ENCODE peak calls at places on chromosomes 4 and X, in ten cellular contexts. One of them, this sample, is unnamed.
A peak's percentile ranks its signal among the peaks of the same experiment; 100 is the strongest.

GRCh38 chr4:89868999-89869589 is 25.6 kb upstream of the MMRN1 start:
- DNase-seq in adrenal gland: no peak
- DNase-seq in brain microvascular endothelial cell: no peak
- DNase-seq in dorsolateral prefrontal cortex: no peak
- DNase-seq in GM06990: no peak
- DNase-seq in CD4-positive, alpha-beta T cell: no peak
- DNase-seq in AG09309: no peak
- DNase-seq in tibial nerve: no peak
- DNase-seq in Caco-2: no peak
- DNase-seq in CD8-positive, alpha-beta T cell: no peak
- DNase-seq in this sample: no peak

GRCh38 chr4:3322059-3322550 is 29.3 kb downstream of the RGS12 start:
- DNase-seq in adrenal gland: no peak
- DNase-seq in brain microvascular endothelial cell: peak; percentile 27
- DNase-seq in dorsolateral prefrontal cortex: peak; percentile 55
- DNase-seq in GM06990: no peak
- DNase-seq in CD4-positive, alpha-beta T cell: no peak
- DNase-seq in AG09309: peak; percentile 11
- DNase-seq in tibial nerve: no peak
- DNase-seq in Caco-2: no peak
- DNase-seq in CD8-positive, alpha-beta T cell: no peak
- DNase-seq in this sample: no peak

GRCh38 chr4:5976431-5976830 is 41.8 kb downstream of the C4orf50 start:
- DNase-seq in adrenal gland: no peak
- DNase-seq in brain microvascular endothelial cell: no peak
- DNase-seq in dorsolateral prefrontal cortex: no peak
- DNase-seq in GM06990: no peak
- DNase-seq in CD4-positive, alpha-beta T cell: no peak
- DNase-seq in AG09309: no peak
- DNase-seq in tibial nerve: no peak
- DNase-seq in Caco-2: no peak
- DNase-seq in CD8-positive, alpha-beta T cell: no peak
- DNase-seq in this sample: no peak

GRCh38 chr4:61555789-61556188 is 355.7 kb downstream of the ADGRL3 start:
- DNase-seq in adrenal gland: peak; percentile 85
- DNase-seq in brain microvascular endothelial cell: peak; percentile 98
- DNase-seq in dorsolateral prefrontal cortex: no peak
- DNase-seq in GM06990: no peak
- DNase-seq in CD4-positive, alpha-beta T cell: no peak
- DNase-seq in AG09309: no peak
- DNase-seq in tibial nerve: no peak
- DNase-seq in Caco-2: peak; percentile 91
- DNase-seq in CD8-positive, alpha-beta T cell: no peak
- DNase-seq in this sample: no peak

GRCh38 chr4:151728679-151729078 is 32.1 kb downstream of the GATB start:
- DNase-seq in adrenal gland: no peak
- DNase-seq in brain microvascular endothelial cell: no peak
- DNase-seq in dorsolateral prefrontal cortex: no peak
- DNase-seq in GM06990: no peak
- DNase-seq in CD4-positive, alpha-beta T cell: no peak
- DNase-seq in AG09309: no peak
- DNase-seq in tibial nerve: no peak
- DNase-seq in Caco-2: no peak
- DNase-seq in CD8-positive, alpha-beta T cell: no peak
- DNase-seq in this sample: no peak

GRCh38 chr4:123649644-123650356 is 253.2 kb downstream of the SPRY1 start:
- DNase-seq in adrenal gland: no peak
- DNase-seq in brain microvascular endothelial cell: peak; percentile 91
- DNase-seq in dorsolateral prefrontal cortex: no peak
- DNase-seq in GM06990: no peak
- DNase-seq in CD4-positive, alpha-beta T cell: no peak
- DNase-seq in AG09309: peak; percentile 67
- DNase-seq in tibial nerve: no peak
- DNase-seq in Caco-2: peak; percentile 70
- DNase-seq in CD8-positive, alpha-beta T cell: no peak
- DNase-seq in this sample: no peak

GRCh38 chr4:100555791-100556190 is 38.0 kb upstream of the EMCN start:
- DNase-seq in adrenal gland: no peak
- DNase-seq in brain microvascular endothelial cell: no peak
- DNase-seq in dorsolateral prefrontal cortex: no peak
- DNase-seq in GM06990: no peak
- DNase-seq in CD4-positive, alpha-beta T cell: no peak
- DNase-seq in AG09309: no peak
- DNase-seq in tibial nerve: no peak
- DNase-seq in Caco-2: no peak
- DNase-seq in CD8-positive, alpha-beta T cell: no peak
- DNase-seq in this sample: no peak

GRCh38 chr4:13088726-13089658 is 395.1 kb downstream of the RAB28 start:
- DNase-seq in adrenal gland: peak; percentile 34
- DNase-seq in brain microvascular endothelial cell: peak; percentile 3
- DNase-seq in dorsolateral prefrontal cortex: no peak
- DNase-seq in GM06990: no peak
- DNase-seq in CD4-positive, alpha-beta T cell: no peak
- DNase-seq in AG09309: no peak
- DNase-seq in tibial nerve: no peak
- DNase-seq in Caco-2: no peak
- DNase-seq in CD8-positive, alpha-beta T cell: no peak
- DNase-seq in this sample: no peak

GRCh38 chr4:53089940-53090729 is 228.0 kb downstream of the RASL11B start:
- DNase-seq in adrenal gland: peak; percentile 3
- DNase-seq in brain microvascular endothelial cell: no peak
- DNase-seq in dorsolateral prefrontal cortex: no peak
- DNase-seq in GM06990: no peak
- DNase-seq in CD4-positive, alpha-beta T cell: no peak
- DNase-seq in AG09309: peak; percentile 24
- DNase-seq in tibial nerve: no peak
- DNase-seq in Caco-2: no peak
- DNase-seq in CD8-positive, alpha-beta T cell: no peak
- DNase-seq in this sample: no peak

GRCh38 chr4:4990329-4990728 is 28.9 kb downstream of the CYTL1 start:
- DNase-seq in adrenal gland: no peak
- DNase-seq in brain microvascular endothelial cell: no peak
- DNase-seq in dorsolateral prefrontal cortex: no peak
- DNase-seq in GM06990: no peak
- DNase-seq in CD4-positive, alpha-beta T cell: no peak
- DNase-seq in AG09309: no peak
- DNase-seq in tibial nerve: no peak
- DNase-seq in Caco-2: no peak
- DNase-seq in CD8-positive, alpha-beta T cell: no peak
- DNase-seq in this sample: no peak

GRCh38 chrX:25131055-25131454 is 115.3 kb upstream of the ARX start:
- DNase-seq in adrenal gland: no peak
- DNase-seq in brain microvascular endothelial cell: peak; percentile 2
- DNase-seq in dorsolateral prefrontal cortex: no peak
- DNase-seq in GM06990: no peak
- DNase-seq in CD4-positive, alpha-beta T cell: no peak
- DNase-seq in AG09309: no peak
- DNase-seq in tibial nerve: no peak
- DNase-seq in Caco-2: no peak
- DNase-seq in CD8-positive, alpha-beta T cell: no peak
- DNase-seq in this sample: no peak

GRCh38 chr4:102334624-102335023 is 10.7 kb downstream of the SLC39A8 start:
- DNase-seq in adrenal gland: no peak
- DNase-seq in brain microvascular endothelial cell: no peak
- DNase-seq in dorsolateral prefrontal cortex: no peak
- DNase-seq in GM06990: no peak
- DNase-seq in CD4-positive, alpha-beta T cell: no peak
- DNase-seq in AG09309: no peak
- DNase-seq in tibial nerve: no peak
- DNase-seq in Caco-2: no peak
- DNase-seq in CD8-positive, alpha-beta T cell: no peak
- DNase-seq in this sample: no peak

GRCh38 chr4:189146994-189147929 is 793.4 kb upstream of the FRG1 start:
- DNase-seq in adrenal gland: no peak
- DNase-seq in brain microvascular endothelial cell: no peak
- DNase-seq in dorsolateral prefrontal cortex: no peak
- DNase-seq in GM06990: no peak
- DNase-seq in CD4-positive, alpha-beta T cell: no peak
- DNase-seq in AG09309: no peak
- DNase-seq in tibial nerve: no peak
- DNase-seq in Caco-2: no peak
- DNase-seq in CD8-positive, alpha-beta T cell: no peak
- DNase-seq in this sample: no peak

DNA sequence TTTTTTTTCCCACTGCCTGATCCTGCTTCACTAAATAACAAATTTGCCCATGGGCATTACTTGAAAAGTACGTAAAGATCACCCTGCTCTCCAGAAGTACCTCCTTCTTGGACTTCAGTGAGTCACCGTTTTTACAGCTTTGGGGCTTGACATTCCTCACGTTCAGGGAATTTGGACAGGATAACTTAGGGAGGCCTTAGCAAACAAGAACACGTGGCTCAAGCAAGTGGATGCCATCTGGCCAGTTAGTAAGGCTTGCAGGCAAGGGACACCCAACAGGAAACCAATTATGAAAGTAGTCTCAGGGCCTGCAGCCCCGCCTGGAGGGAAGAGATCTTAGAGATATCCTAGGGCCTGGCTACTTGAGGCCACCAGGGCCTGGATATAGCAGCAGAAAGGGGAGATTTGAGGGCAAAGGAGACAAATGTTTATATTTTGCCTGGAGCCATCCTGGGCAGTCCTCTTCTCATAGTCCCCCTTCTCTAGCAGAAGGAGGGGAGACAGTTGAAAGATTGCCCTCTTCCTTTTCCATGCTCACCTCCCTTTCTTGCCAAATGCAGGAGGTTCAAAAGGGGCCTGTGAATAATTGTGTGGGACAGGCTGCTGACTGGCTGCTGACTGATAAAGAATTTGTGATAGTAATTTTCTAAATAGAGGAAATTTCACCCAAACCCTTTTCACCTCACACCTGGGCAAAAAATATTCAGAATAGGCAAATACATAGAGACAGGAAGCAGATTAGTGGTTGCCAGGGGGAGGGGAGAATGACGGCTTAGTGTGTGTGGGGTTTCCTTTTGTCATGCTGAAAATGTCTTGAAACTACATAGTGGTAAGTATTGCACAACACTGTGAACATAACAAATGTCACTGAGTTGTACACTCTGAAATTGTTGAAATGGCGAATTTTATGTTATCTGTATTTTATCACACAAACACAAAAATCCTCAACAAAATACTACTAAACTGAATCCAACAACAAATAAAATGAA is 60.4 kb upstream of the PLAC1 start:
- DNase-seq in adrenal gland: no peak
- DNase-seq in brain microvascular endothelial cell: peak; percentile 60
- DNase-seq in dorsolateral prefrontal cortex: no peak
- DNase-seq in GM06990: peak; percentile 15
- DNase-seq in CD4-positive, alpha-beta T cell: no peak
- DNase-seq in AG09309: peak; percentile 97
- DNase-seq in tibial nerve: no peak
- DNase-seq in Caco-2: peak; percentile 90
- DNase-seq in CD8-positive, alpha-beta T cell: no peak
- DNase-seq in this sample: no peak
- TF ChIP-seq CTCF in adrenal gland: no peak
- TF ChIP-seq CTCF in brain microvascular endothelial cell: peak; percentile 34
- TF ChIP-seq CTCF in dorsolateral prefrontal cortex: no peak
- TF ChIP-seq CTCF in GM06990: no peak
- TF ChIP-seq CTCF in CD4-positive, alpha-beta T cell: no peak
- TF ChIP-seq CTCF in AG09309: peak; percentile 35
- TF ChIP-seq CTCF in tibial nerve: no peak
- TF ChIP-seq CTCF in Caco-2: no peak
- TF ChIP-seq CTCF in CD8-positive, alpha-beta T cell: no peak
- TF ChIP-seq CTCF in this sample: no peak

DNA sequence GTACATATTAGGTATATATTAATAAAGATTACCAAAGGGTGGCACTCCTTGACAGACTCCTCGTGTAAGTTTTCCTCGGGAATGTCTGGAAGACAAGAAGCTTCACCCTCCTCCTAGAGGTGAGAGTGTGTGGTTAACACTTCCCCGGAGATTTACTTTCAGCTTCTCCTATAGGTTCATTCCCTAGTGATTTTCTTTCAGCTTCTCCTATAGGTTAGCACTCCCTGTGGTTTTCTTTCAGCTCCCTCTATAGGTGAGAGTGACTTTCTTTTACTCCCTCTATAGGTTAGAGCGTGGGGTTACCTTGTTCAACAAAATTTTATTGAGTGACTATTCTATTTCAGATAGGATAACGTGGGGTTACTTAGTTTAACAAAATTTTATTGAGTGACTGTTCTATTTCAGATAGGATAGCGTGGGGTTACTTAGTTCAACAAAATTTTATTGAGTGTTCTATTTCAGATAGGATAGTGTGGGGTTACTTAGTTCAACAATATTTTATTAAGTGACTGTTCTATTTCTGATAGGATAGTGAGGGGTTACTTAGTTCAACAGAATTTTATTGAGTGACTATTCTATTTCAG is 106.0 kb upstream of the PLAC1 start:
- DNase-seq in adrenal gland: no peak
- DNase-seq in brain microvascular endothelial cell: no peak
- DNase-seq in dorsolateral prefrontal cortex: no peak
- DNase-seq in GM06990: peak; percentile 27
- DNase-seq in CD4-positive, alpha-beta T cell: no peak
- DNase-seq in AG09309: no peak
- DNase-seq in tibial nerve: no peak
- DNase-seq in Caco-2: peak; percentile 36
- DNase-seq in CD8-positive, alpha-beta T cell: no peak
- DNase-seq in this sample: no peak
- TF ChIP-seq CTCF in adrenal gland: no peak
- TF ChIP-seq CTCF in brain microvascular endothelial cell: peak; percentile 42
- TF ChIP-seq CTCF in dorsolateral prefrontal cortex: no peak
- TF ChIP-seq CTCF in GM06990: peak; percentile 40
- TF ChIP-seq CTCF in CD4-positive, alpha-beta T cell: no peak
- TF ChIP-seq CTCF in AG09309: peak; percentile 12
- TF ChIP-seq CTCF in tibial nerve: no peak
- TF ChIP-seq CTCF in Caco-2: peak; percentile 18
- TF ChIP-seq CTCF in CD8-positive, alpha-beta T cell: no peak
- TF ChIP-seq CTCF in this sample: peak; percentile 53

DNA sequence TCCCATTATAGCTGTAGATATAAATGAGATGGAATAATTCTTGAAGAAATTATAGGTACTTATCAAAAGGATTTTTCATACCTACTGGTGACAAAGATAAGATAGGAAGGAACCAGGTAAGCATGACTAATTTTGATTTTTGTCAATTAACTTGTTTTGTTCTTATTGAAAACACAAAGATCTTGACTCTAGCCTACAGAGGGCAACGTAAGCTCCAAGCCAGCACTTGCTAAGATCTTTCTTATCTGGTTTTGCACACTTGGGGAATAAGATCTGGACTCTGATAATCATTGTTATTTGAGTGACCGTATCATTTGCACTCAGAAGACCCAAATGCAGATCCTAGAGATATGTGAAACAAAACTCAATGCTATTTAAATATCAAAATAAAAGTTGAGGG is 223.4 kb downstream of the VEGFC start:
- DNase-seq in adrenal gland: no peak
- DNase-seq in brain microvascular endothelial cell: no peak
- DNase-seq in dorsolateral prefrontal cortex: no peak
- DNase-seq in GM06990: no peak
- DNase-seq in CD4-positive, alpha-beta T cell: no peak
- DNase-seq in AG09309: no peak
- DNase-seq in tibial nerve: no peak
- DNase-seq in Caco-2: no peak
- DNase-seq in CD8-positive, alpha-beta T cell: no peak
- DNase-seq in this sample: no peak
- TF ChIP-seq CTCF in adrenal gland: no peak
- TF ChIP-seq CTCF in brain microvascular endothelial cell: peak; percentile 42
- TF ChIP-seq CTCF in dorsolateral prefrontal cortex: no peak
- TF ChIP-seq CTCF in GM06990: no peak
- TF ChIP-seq CTCF in CD4-positive, alpha-beta T cell: no peak
- TF ChIP-seq CTCF in AG09309: peak; percentile 25
- TF ChIP-seq CTCF in tibial nerve: no peak
- TF ChIP-seq CTCF in Caco-2: no peak
- TF ChIP-seq CTCF in CD8-positive, alpha-beta T cell: no peak
- TF ChIP-seq CTCF in this sample: no peak

GRCh38 chrX:83416273-83416672 is 91.8 kb upstream of the POU3F4 start:
- DNase-seq in adrenal gland: no peak
- DNase-seq in brain microvascular endothelial cell: no peak
- DNase-seq in dorsolateral prefrontal cortex: no peak
- DNase-seq in GM06990: no peak
- DNase-seq in CD4-positive, alpha-beta T cell: no peak
- DNase-seq in AG09309: no peak
- DNase-seq in tibial nerve: no peak
- DNase-seq in Caco-2: no peak
- DNase-seq in CD8-positive, alpha-beta T cell: no peak
- DNase-seq in this sample: no peak
- TF ChIP-seq CTCF in adrenal gland: peak; percentile 18
- TF ChIP-seq CTCF in brain microvascular endothelial cell: no peak
- TF ChIP-seq CTCF in dorsolateral prefrontal cortex: peak; percentile 32
- TF ChIP-seq CTCF in GM06990: no peak
- TF ChIP-seq CTCF in CD4-positive, alpha-beta T cell: no peak
- TF ChIP-seq CTCF in AG09309: no peak
- TF ChIP-seq CTCF in tibial nerve: no peak
- TF ChIP-seq CTCF in Caco-2: no peak
- TF ChIP-seq CTCF in CD8-positive, alpha-beta T cell: no peak
- TF ChIP-seq CTCF in this sample: peak; percentile 62